ENCODE peak calls at places on chromosomes 6 and 20, in seven cellular contexts. One of them, this sample, is unnamed.

GRCh38 chr6:156828280-156828703 is 51.1 kb downstream of the ARID1B start:
- DNase-seq in cardiac muscle cell: peak; percentile 67
- DNase-seq in upper lobe of left lung: peak; percentile 44
- DNase-seq in lung: no peak
- DNase-seq in naive thymus-derived CD4-positive, alpha-beta T cell: no peak
- DNase-seq in suprapubic skin: no peak
- DNase-seq in effector memory CD4-positive, alpha-beta T cell: no peak
- DNase-seq in this sample: no peak

GRCh38 chr6:44004625-44005506 is 122.4 kb downstream of the MRPL14 start:
- DNase-seq in cardiac muscle cell: no peak
- DNase-seq in upper lobe of left lung: peak; percentile 39
- DNase-seq in lung: no peak
- DNase-seq in naive thymus-derived CD4-positive, alpha-beta T cell: no peak
- DNase-seq in suprapubic skin: no peak
- DNase-seq in effector memory CD4-positive, alpha-beta T cell: no peak
- DNase-seq in this sample: no peak

GRCh38 chr6:150573041-150573681 is 26.5 kb upstream of the PLEKHG1 start:
- DNase-seq in cardiac muscle cell: no peak
- DNase-seq in upper lobe of left lung: no peak
- DNase-seq in lung: no peak
- DNase-seq in naive thymus-derived CD4-positive, alpha-beta T cell: no peak
- DNase-seq in suprapubic skin: no peak
- DNase-seq in effector memory CD4-positive, alpha-beta T cell: no peak
- DNase-seq in this sample: no peak

GRCh38 chr6:54646551-54647300 is 199.8 kb upstream of the FAM83B start:
- DNase-seq in cardiac muscle cell: peak; percentile 32
- DNase-seq in upper lobe of left lung: no peak
- DNase-seq in lung: no peak
- DNase-seq in naive thymus-derived CD4-positive, alpha-beta T cell: no peak
- DNase-seq in suprapubic skin: no peak
- DNase-seq in effector memory CD4-positive, alpha-beta T cell: no peak
- DNase-seq in this sample: no peak

GRCh38 chr6:104953410-104953953 is 3.4 kb upstream of the LIN28B start:
- DNase-seq in cardiac muscle cell: no peak
- DNase-seq in upper lobe of left lung: no peak
- DNase-seq in lung: no peak
- DNase-seq in naive thymus-derived CD4-positive, alpha-beta T cell: no peak
- DNase-seq in suprapubic skin: no peak
- DNase-seq in effector memory CD4-positive, alpha-beta T cell: no peak
- DNase-seq in this sample: no peak

GRCh38 chr20:35776513-35777101 is 4.8 kb downstream of the PHF20 start:
- DNase-seq in cardiac muscle cell: peak; percentile 80
- DNase-seq in upper lobe of left lung: peak; percentile 29
- DNase-seq in lung: no peak
- DNase-seq in naive thymus-derived CD4-positive, alpha-beta T cell: no peak
- DNase-seq in suprapubic skin: peak; percentile 82
- DNase-seq in effector memory CD4-positive, alpha-beta T cell: no peak
- DNase-seq in this sample: no peak

GRCh38 chr6:44739163-44739562 is 351.7 kb downstream of the CDC5L start:
- DNase-seq in cardiac muscle cell: peak; percentile 40
- DNase-seq in upper lobe of left lung: no peak
- DNase-seq in lung: no peak
- DNase-seq in naive thymus-derived CD4-positive, alpha-beta T cell: no peak
- DNase-seq in suprapubic skin: no peak
- DNase-seq in effector memory CD4-positive, alpha-beta T cell: no peak
- DNase-seq in this sample: no peak

GRCh38 chr6:96659084-96659845 is 96.3 kb downstream of the FHL5 start:
- DNase-seq in cardiac muscle cell: no peak
- DNase-seq in upper lobe of left lung: no peak
- DNase-seq in lung: no peak
- DNase-seq in naive thymus-derived CD4-positive, alpha-beta T cell: no peak
- DNase-seq in suprapubic skin: no peak
- DNase-seq in effector memory CD4-positive, alpha-beta T cell: no peak
- DNase-seq in this sample: no peak

GRCh38 chr20:60050193-60050960 is 92.2 kb downstream of the CDH26 start:
- DNase-seq in cardiac muscle cell: no peak
- DNase-seq in upper lobe of left lung: peak; percentile 55
- DNase-seq in lung: no peak
- DNase-seq in naive thymus-derived CD4-positive, alpha-beta T cell: no peak
- DNase-seq in suprapubic skin: no peak
- DNase-seq in effector memory CD4-positive, alpha-beta T cell: no peak
- DNase-seq in this sample: no peak

GRCh38 chr6:109791301-109791700 is 100.2 kb downstream of the FIG4 start:
- DNase-seq in cardiac muscle cell: no peak
- DNase-seq in upper lobe of left lung: no peak
- DNase-seq in lung: no peak
- DNase-seq in naive thymus-derived CD4-positive, alpha-beta T cell: no peak
- DNase-seq in suprapubic skin: no peak
- DNase-seq in effector memory CD4-positive, alpha-beta T cell: no peak
- DNase-seq in this sample: no peak

GRCh38 chr20:58650181-58650775 is 805 bp upstream of the STX16 start:
- DNase-seq in cardiac muscle cell: peak; percentile 35
- DNase-seq in upper lobe of left lung: peak; percentile 24
- DNase-seq in lung: no peak
- DNase-seq in naive thymus-derived CD4-positive, alpha-beta T cell: peak; percentile 39
- DNase-seq in suprapubic skin: peak; percentile 79
- DNase-seq in effector memory CD4-positive, alpha-beta T cell: peak; percentile 33
- DNase-seq in this sample: peak; percentile 26

GRCh38 chr6:89369009-89369408 is 16.5 kb upstream of the UBE2J1 start:
- DNase-seq in cardiac muscle cell: peak; percentile 65
- DNase-seq in upper lobe of left lung: peak; percentile 58
- DNase-seq in lung: peak; percentile 64
- DNase-seq in naive thymus-derived CD4-positive, alpha-beta T cell: no peak
- DNase-seq in suprapubic skin: no peak
- DNase-seq in effector memory CD4-positive, alpha-beta T cell: no peak
- DNase-seq in this sample: no peak

GRCh38 chr6:150490586-150490985 is 109.1 kb upstream of the PLEKHG1 start:
- DNase-seq in cardiac muscle cell: no peak
- DNase-seq in upper lobe of left lung: no peak
- DNase-seq in lung: no peak
- DNase-seq in naive thymus-derived CD4-positive, alpha-beta T cell: no peak
- DNase-seq in suprapubic skin: no peak
- DNase-seq in effector memory CD4-positive, alpha-beta T cell: no peak
- DNase-seq in this sample: no peak

GRCh38 chr6:157648561-157648960 is 174.5 kb upstream of the SNX9 start:
- DNase-seq in cardiac muscle cell: no peak
- DNase-seq in upper lobe of left lung: no peak
- DNase-seq in lung: no peak
- DNase-seq in naive thymus-derived CD4-positive, alpha-beta T cell: no peak
- DNase-seq in suprapubic skin: no peak
- DNase-seq in effector memory CD4-positive, alpha-beta T cell: no peak
- DNase-seq in this sample: no peak

GRCh38 chr6:7532232-7532631 is 9.2 kb upstream of the DSP start:
- DNase-seq in cardiac muscle cell: no peak
- DNase-seq in upper lobe of left lung: peak; percentile 79
- DNase-seq in lung: peak; percentile 78
- DNase-seq in naive thymus-derived CD4-positive, alpha-beta T cell: no peak
- DNase-seq in suprapubic skin: no peak
- DNase-seq in effector memory CD4-positive, alpha-beta T cell: no peak
- DNase-seq in this sample: no peak

GRCh38 chr6:145017051-145017450 is 718.3 kb downstream of the EPM2A start:
- DNase-seq in cardiac muscle cell: no peak
- DNase-seq in upper lobe of left lung: no peak
- DNase-seq in lung: no peak
- DNase-seq in naive thymus-derived CD4-positive, alpha-beta T cell: no peak
- DNase-seq in suprapubic skin: no peak
- DNase-seq in effector memory CD4-positive, alpha-beta T cell: no peak
- DNase-seq in this sample: no peak

GRCh38 chr6:125196613-125197012 is 43.0 kb downstream of the TPD52L1 start:
- DNase-seq in cardiac muscle cell: no peak
- DNase-seq in upper lobe of left lung: no peak
- DNase-seq in lung: no peak
- DNase-seq in naive thymus-derived CD4-positive, alpha-beta T cell: no peak
- DNase-seq in suprapubic skin: no peak
- DNase-seq in effector memory CD4-positive, alpha-beta T cell: no peak
- DNase-seq in this sample: no peak

GRCh38 chr6:129105793-129106192 is 222.9 kb downstream of the LAMA2 start:
- DNase-seq in cardiac muscle cell: no peak
- DNase-seq in upper lobe of left lung: no peak
- DNase-seq in lung: no peak
- DNase-seq in naive thymus-derived CD4-positive, alpha-beta T cell: no peak
- DNase-seq in suprapubic skin: no peak
- DNase-seq in effector memory CD4-positive, alpha-beta T cell: no peak
- DNase-seq in this sample: no peak

GRCh38 chr20:33415948-33416347 is 14.6 kb upstream of the CDK5RAP1 start:
- DNase-seq in cardiac muscle cell: peak; percentile 62
- DNase-seq in upper lobe of left lung: no peak
- DNase-seq in lung: no peak
- DNase-seq in naive thymus-derived CD4-positive, alpha-beta T cell: no peak
- DNase-seq in suprapubic skin: no peak
- DNase-seq in effector memory CD4-positive, alpha-beta T cell: no peak
- DNase-seq in this sample: no peak

GRCh38 chr20:347317-347639 is 367 bp downstream of the NRSN2 start:
- DNase-seq in cardiac muscle cell: no peak
- DNase-seq in upper lobe of left lung: no peak
- DNase-seq in lung: no peak
- DNase-seq in naive thymus-derived CD4-positive, alpha-beta T cell: no peak
- DNase-seq in suprapubic skin: no peak
- DNase-seq in effector memory CD4-positive, alpha-beta T cell: no peak
- DNase-seq in this sample: no peak

GRCh38 chr20:51172558-51173428 is 149.9 kb upstream of the KCNG1 start:
- DNase-seq in cardiac muscle cell: no peak
- DNase-seq in upper lobe of left lung: no peak
- DNase-seq in lung: no peak
- DNase-seq in naive thymus-derived CD4-positive, alpha-beta T cell: no peak
- DNase-seq in suprapubic skin: no peak
- DNase-seq in effector memory CD4-positive, alpha-beta T cell: no peak
- DNase-seq in this sample: no peak

GRCh38 chr20:60035486-60035885 is 77.3 kb downstream of the CDH26 start:
- DNase-seq in cardiac muscle cell: no peak
- DNase-seq in upper lobe of left lung: no peak
- DNase-seq in lung: no peak
- DNase-seq in naive thymus-derived CD4-positive, alpha-beta T cell: no peak
- DNase-seq in suprapubic skin: no peak
- DNase-seq in effector memory CD4-positive, alpha-beta T cell: no peak
- DNase-seq in this sample: no peak

GRCh38 chr6:161696828-161697227 is 423.0 kb upstream of the AGPAT4 start:
- DNase-seq in cardiac muscle cell: no peak
- DNase-seq in upper lobe of left lung: no peak
- DNase-seq in lung: no peak
- DNase-seq in naive thymus-derived CD4-positive, alpha-beta T cell: no peak
- DNase-seq in suprapubic skin: no peak
- DNase-seq in effector memory CD4-positive, alpha-beta T cell: no peak
- DNase-seq in this sample: no peak

GRCh38 chr6:22907085-22907484 is 337.7 kb downstream of the HDGFL1 start:
- DNase-seq in cardiac muscle cell: no peak
- DNase-seq in upper lobe of left lung: no peak
- DNase-seq in lung: no peak
- DNase-seq in naive thymus-derived CD4-positive, alpha-beta T cell: no peak
- DNase-seq in suprapubic skin: no peak
- DNase-seq in effector memory CD4-positive, alpha-beta T cell: no peak
- DNase-seq in this sample: no peak
- H3K9me3 ChIP-seq in cardiac muscle cell: no peaks in the 10 kb centered on the region
- H3K9me3 ChIP-seq in upper lobe of left lung: no peaks in the 10 kb centered on the region
- H3K9me3 ChIP-seq in lung: no peaks in the 10 kb centered on the region
- H3K9me3 ChIP-seq in naive thymus-derived CD4-positive, alpha-beta T cell: no peaks in the 10 kb centered on the region
- H3K9me3 ChIP-seq in suprapubic skin: no peaks in the 10 kb centered on the region
- H3K9me3 ChIP-seq in effector memory CD4-positive, alpha-beta T cell: no peaks in the 10 kb centered on the region
- H3K9me3 ChIP-seq in this sample: no peaks in the 10 kb centered on the region

GRCh38 chr6:30282522-30282921 is 44.2 kb upstream of the TRIM39 start:
- DNase-seq in cardiac muscle cell: no peak
- DNase-seq in upper lobe of left lung: no peak
- DNase-seq in lung: no peak
- DNase-seq in naive thymus-derived CD4-positive, alpha-beta T cell: no peak
- DNase-seq in suprapubic skin: no peak
- DNase-seq in effector memory CD4-positive, alpha-beta T cell: no peak
- DNase-seq in this sample: no peak
- H3K9me3 ChIP-seq in cardiac muscle cell: no peaks in the 10 kb centered on the region
- H3K9me3 ChIP-seq in upper lobe of left lung: peaks cover 51% of the 10 kb centered on the region
- H3K9me3 ChIP-seq in lung: peaks cover 22% of the 10 kb centered on the region
- H3K9me3 ChIP-seq in naive thymus-derived CD4-positive, alpha-beta T cell: peaks cover 41% of the 10 kb centered on the region
- H3K9me3 ChIP-seq in suprapubic skin: peaks cover 50% of the 10 kb centered on the region
- H3K9me3 ChIP-seq in effector memory CD4-positive, alpha-beta T cell: peaks cover 55% of the 10 kb centered on the region
- H3K9me3 ChIP-seq in this sample: peaks cover 28% of the 10 kb centered on the region

DNA sequence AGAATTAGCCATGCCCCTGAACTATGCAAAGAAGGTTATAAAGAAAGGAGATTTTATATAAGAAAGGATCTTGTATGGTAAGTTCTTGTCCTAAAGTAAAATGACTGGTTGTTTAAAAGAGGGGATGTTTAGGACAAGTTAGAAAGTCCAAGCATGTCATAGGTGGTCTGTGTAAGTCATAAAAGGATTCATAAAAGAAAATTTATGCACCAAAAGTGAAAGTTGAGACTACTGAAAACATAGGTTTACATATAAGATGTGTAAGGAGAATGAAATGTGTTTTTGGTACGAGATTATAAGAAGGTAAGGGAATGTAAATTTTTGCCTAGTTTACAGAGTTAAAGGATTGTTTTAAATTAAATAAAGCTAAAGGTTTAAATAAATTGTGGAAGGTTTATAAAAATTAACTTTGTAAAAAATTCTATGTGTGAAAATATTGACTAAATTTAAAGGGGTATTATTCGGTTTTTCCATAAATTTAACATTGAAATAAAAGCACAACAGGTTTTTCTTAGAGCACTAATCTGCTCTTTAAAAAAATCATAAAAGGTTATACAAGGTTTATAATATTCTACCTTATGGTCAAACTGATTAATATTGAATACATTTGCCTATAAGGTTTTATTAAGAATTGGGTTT is 93.6 kb upstream of the UST start:
- DNase-seq in cardiac muscle cell: no peak
- DNase-seq in upper lobe of left lung: no peak
- DNase-seq in lung: no peak
- DNase-seq in naive thymus-derived CD4-positive, alpha-beta T cell: no peak
- DNase-seq in suprapubic skin: no peak
- DNase-seq in effector memory CD4-positive, alpha-beta T cell: no peak
- DNase-seq in this sample: no peak
- H3K9me3 ChIP-seq in cardiac muscle cell: peaks cover 3% of the 10 kb centered on the region
- H3K9me3 ChIP-seq in upper lobe of left lung: no peaks in the 10 kb centered on the region
- H3K9me3 ChIP-seq in lung: peaks cover 1% of the 10 kb centered on the region
- H3K9me3 ChIP-seq in naive thymus-derived CD4-positive, alpha-beta T cell: no peaks in the 10 kb centered on the region
- H3K9me3 ChIP-seq in suprapubic skin: no peaks in the 10 kb centered on the region
- H3K9me3 ChIP-seq in effector memory CD4-positive, alpha-beta T cell: no peaks in the 10 kb centered on the region
- H3K9me3 ChIP-seq in this sample: no peaks in the 10 kb centered on the region

GRCh38 chr6:11791354-11792107 is 12.9 kb upstream of the ADTRP start:
- DNase-seq in cardiac muscle cell: no peak
- DNase-seq in upper lobe of left lung: no peak
- DNase-seq in lung: no peak
- DNase-seq in naive thymus-derived CD4-positive, alpha-beta T cell: no peak
- DNase-seq in suprapubic skin: no peak
- DNase-seq in effector memory CD4-positive, alpha-beta T cell: no peak
- DNase-seq in this sample: no peak

GRCh38 chr6:11789754-11790153 is 11.2 kb upstream of the ADTRP start:
- DNase-seq in cardiac muscle cell: no peak
- DNase-seq in upper lobe of left lung: no peak
- DNase-seq in lung: no peak
- DNase-seq in naive thymus-derived CD4-positive, alpha-beta T cell: no peak
- DNase-seq in suprapubic skin: no peak
- DNase-seq in effector memory CD4-positive, alpha-beta T cell: no peak
- DNase-seq in this sample: no peak

GRCh38 chr6:11785953-11786579 is 7.5 kb upstream of the ADTRP start:
- DNase-seq in cardiac muscle cell: no peak
- DNase-seq in upper lobe of left lung: peak; percentile 46
- DNase-seq in lung: peak; percentile 52
- DNase-seq in naive thymus-derived CD4-positive, alpha-beta T cell: no peak
- DNase-seq in suprapubic skin: no peak
- DNase-seq in effector memory CD4-positive, alpha-beta T cell: peak; percentile 11
- DNase-seq in this sample: no peak

GRCh38 chr6:11785449-11785951 is 6.9 kb upstream of the ADTRP start:
- DNase-seq in cardiac muscle cell: no peak
- DNase-seq in upper lobe of left lung: peak; percentile 37
- DNase-seq in lung: no peak
- DNase-seq in naive thymus-derived CD4-positive, alpha-beta T cell: no peak
- DNase-seq in suprapubic skin: no peak
- DNase-seq in effector memory CD4-positive, alpha-beta T cell: no peak
- DNase-seq in this sample: no peak

GRCh38 chr6:11788043-11788442 is 9.4 kb upstream of the ADTRP start:
- DNase-seq in cardiac muscle cell: no peak
- DNase-seq in upper lobe of left lung: no peak
- DNase-seq in lung: no peak
- DNase-seq in naive thymus-derived CD4-positive, alpha-beta T cell: no peak
- DNase-seq in suprapubic skin: no peak
- DNase-seq in effector memory CD4-positive, alpha-beta T cell: no peak
- DNase-seq in this sample: no peak
- H3K9me3 ChIP-seq in cardiac muscle cell: no peaks in the 10 kb centered on the region
- H3K9me3 ChIP-seq in upper lobe of left lung: no peaks in the 10 kb centered on the region
- H3K9me3 ChIP-seq in lung: no peaks in the 10 kb centered on the region
- H3K9me3 ChIP-seq in naive thymus-derived CD4-positive, alpha-beta T cell: peaks cover 3% of the 10 kb centered on the region
- H3K9me3 ChIP-seq in suprapubic skin: no peaks in the 10 kb centered on the region
- H3K9me3 ChIP-seq in effector memory CD4-positive, alpha-beta T cell: no peaks in the 10 kb centered on the region
- H3K9me3 ChIP-seq in this sample: no peaks in the 10 kb centered on the region